ENCODE peak calls at places on chromosomes 6 and 20, in five cellular contexts. H is left lung, R is neural progenitor cell, E is fibroblast of lung, U is osteoblast. L is an unnamed sample.

GRCh38 chr20:21117521-21117920 is 8.4 kb upstream of the KIZ start:
- DNase-seq in H (no peak), R (no peak), E (no peak), U (no peak), L (no peak)

GRCh38 chr6:170098428-170099170 is 192.3 kb downstream of the DLL1 start:
- DNase-seq in H (no peak), R (no peak), E (no peak), U (peak; percentile 45), L (no peak)

GRCh38 chr20:47191074-47191673 is 165.3 kb downstream of the ZMYND8 start:
- DNase-seq in H (no peak), R (no peak), E (no peak), U (no peak), L (no peak)

GRCh38 chr6:109458774-109459531 is 3.4 kb upstream of the MICAL1 start:
- DNase-seq in H (no peak), R (peak; percentile 53), E (no peak), U (peak; percentile 66), L (no peak)

GRCh38 chr20:6718660-6719059 is 48.8 kb upstream of the BMP2 start:
- DNase-seq in H (no peak), R (no peak), E (no peak), U (no peak), L (peak; percentile 45)

GRCh38 chr6:3752538-3753227 is 1.2 kb upstream of the PXDC1 start:
- DNase-seq in H (no peak), R (no peak), E (no peak), U (peak; percentile 69), L (no peak)

GRCh38 chr20:37542281-37542680 is 14.6 kb upstream of the BLCAP start:
- DNase-seq in H (no peak), R (no peak), E (no peak), U (no peak), L (peak; percentile 91)

GRCh38 chr20:20448891-20449290 is 81.0 kb downstream of the INSM1 start:
- DNase-seq in H (no peak), R (no peak), E (no peak), U (no peak), L (no peak)

GRCh38 chr6:1109134-1109533 is 202.8 kb upstream of the FOXQ1 start:
- DNase-seq in H (no peak), R (no peak), E (no peak), U (no peak), L (no peak)

GRCh38 chr6:24991748-24992467 is 56.1 kb upstream of the RIPOR2 start:
- DNase-seq in H (no peak), R (peak; percentile 80), E (peak; percentile 58), U (peak; percentile 80), L (peak; percentile 41)

GRCh38 chr6:45822269-45822812 is 193.3 kb downstream of the CLIC5 start:
- DNase-seq in H (no peak), R (no peak), E (no peak), U (no peak), L (no peak)

GRCh38 chr6:26452631-26453030 is 5.1 kb upstream of the BTN2A1 start:
- DNase-seq in H (no peak), R (no peak), E (no peak), U (no peak), L (no peak)

GRCh38 chr6:149354009-149354408 is 36.5 kb downstream of the TAB2 start:
- DNase-seq in H (no peak), R (no peak), E (no peak), U (no peak), L (no peak)

GRCh38 chr6:137013031-137013430 is 31.7 kb downstream of the IL20RA start:
- DNase-seq in H (no peak), R (no peak), E (no peak), U (peak; percentile 83), L (no peak)

GRCh38 chr6:137764464-137764863 is 102.6 kb upstream of the TNFAIP3 start:
- DNase-seq in H (no peak), R (no peak), E (peak; percentile 28), U (peak; percentile 62), L (no peak)

GRCh38 chr20:56249244-56249955 is 868 bp downstream of the MC3R start:
- DNase-seq in H (peak; percentile 67), R (peak; percentile 61), E (no peak), U (no peak), L (peak; percentile 49)

GRCh38 chr6:99013661-99014458 is 66.1 kb upstream of the FBXL4 start:
- DNase-seq in H (no peak), R (no peak), E (no peak), U (peak; percentile 74), L (no peak)

GRCh38 chr6:82906951-82907350 is 158.7 kb downstream of the UBE3D start:
- DNase-seq in H (no peak), R (no peak), E (peak; percentile 78), U (peak; percentile 80), L (no peak)

GRCh38 chr20:62357681-62358080 is 9.4 kb downstream of the LAMA5 start:
- DNase-seq in H (peak; percentile 41), R (no peak), E (no peak), U (no peak), L (no peak)
- H3K4me3 ChIP-seq in H (no peak overlapping the region), R (no peak overlapping the region), E (no peak overlapping the region), U (no peak overlapping the region), L (no peak overlapping the region)

GRCh38 chr6:135072753-135073152 is 18.1 kb upstream of the HBS1L start:
- DNase-seq in H (no peak), R (no peak), E (no peak), U (no peak), L (no peak)

GRCh38 chr6:135073757-135074393 is 19.3 kb upstream of the HBS1L start:
- DNase-seq in H (no peak), R (no peak), E (no peak), U (no peak), L (no peak)

GRCh38 chr6:135073217-135073616 is 18.6 kb upstream of the HBS1L start:
- DNase-seq in H (no peak), R (no peak), E (no peak), U (no peak), L (no peak)

DNA sequence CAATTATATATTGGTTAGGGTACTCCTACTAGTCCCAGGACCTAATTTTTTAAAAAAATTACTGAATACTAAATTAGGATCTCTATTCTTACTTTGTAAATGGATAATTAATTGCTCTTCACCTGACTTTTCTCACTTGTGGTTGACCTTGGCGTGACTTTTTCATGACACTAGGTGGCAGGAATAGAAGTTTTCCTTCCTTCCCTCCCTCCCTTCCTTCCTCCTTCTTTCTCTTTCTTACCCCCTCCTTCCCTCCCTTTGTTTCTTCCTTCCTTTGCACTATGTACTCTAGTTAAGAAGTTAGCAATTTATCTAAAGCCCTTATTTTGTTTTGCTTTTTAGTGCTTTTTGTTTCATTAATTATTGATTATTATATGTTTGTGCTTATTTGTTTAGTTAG is 20.4 kb upstream of the HBS1L start:
- DNase-seq in H (no peak), R (no peak), E (no peak), U (no peak), L (no peak)
- TF ChIP-seq CTCF in H (no peak), R (peak; percentile 6), E (no peak), U (no peak), L (no peak)

GRCh38 chr20:2889209-2889608 is 15.9 kb downstream of the PTPRA start:
- DNase-seq in H (no peak), R (no peak), E (no peak), U (no peak), L (no peak)

GRCh38 chr20:2889797-2890196 is 16.5 kb downstream of the PTPRA start:
- DNase-seq in H (no peak), R (no peak), E (no peak), U (no peak), L (no peak)

GRCh38 chr20:2891343-2891742 is 18.1 kb downstream of the PTPRA start:
- DNase-seq in H (no peak), R (no peak), E (no peak), U (no peak), L (no peak)

GRCh38 chr20:2890743-2891142 is 17.5 kb downstream of the PTPRA start:
- DNase-seq in H (no peak), R (no peak), E (no peak), U (peak; percentile 58), L (no peak)

DNA sequence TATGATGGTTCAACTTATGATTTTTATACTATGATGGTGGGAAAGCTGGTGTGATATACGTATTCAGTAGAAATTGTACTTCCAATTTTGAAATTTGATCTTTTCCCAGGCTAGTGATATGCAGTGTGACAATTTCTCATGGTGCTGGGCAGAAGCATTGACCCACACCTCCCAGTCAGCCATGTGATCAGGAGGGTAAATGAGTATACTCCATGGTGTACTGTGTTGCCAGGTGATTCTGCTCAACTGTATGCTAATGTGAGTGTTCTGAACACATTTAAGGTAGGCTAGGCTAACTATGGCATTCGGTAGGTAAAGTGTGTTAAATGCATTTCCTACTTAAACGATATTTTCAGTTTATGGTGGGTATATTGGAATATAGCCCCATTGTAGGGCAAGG is 19.1 kb downstream of the PTPRA start:
- DNase-seq in H (no peak), R (no peak), E (no peak), U (no peak), L (no peak)
- H3K9me3 ChIP-seq in H (peaks cover 8% of the 10 kb centered on the region), R (no peaks in the 10 kb centered on the region), E (no peaks in the 10 kb centered on the region), U (no peaks in the 10 kb centered on the region), L (no peaks in the 10 kb centered on the region)

DNA sequence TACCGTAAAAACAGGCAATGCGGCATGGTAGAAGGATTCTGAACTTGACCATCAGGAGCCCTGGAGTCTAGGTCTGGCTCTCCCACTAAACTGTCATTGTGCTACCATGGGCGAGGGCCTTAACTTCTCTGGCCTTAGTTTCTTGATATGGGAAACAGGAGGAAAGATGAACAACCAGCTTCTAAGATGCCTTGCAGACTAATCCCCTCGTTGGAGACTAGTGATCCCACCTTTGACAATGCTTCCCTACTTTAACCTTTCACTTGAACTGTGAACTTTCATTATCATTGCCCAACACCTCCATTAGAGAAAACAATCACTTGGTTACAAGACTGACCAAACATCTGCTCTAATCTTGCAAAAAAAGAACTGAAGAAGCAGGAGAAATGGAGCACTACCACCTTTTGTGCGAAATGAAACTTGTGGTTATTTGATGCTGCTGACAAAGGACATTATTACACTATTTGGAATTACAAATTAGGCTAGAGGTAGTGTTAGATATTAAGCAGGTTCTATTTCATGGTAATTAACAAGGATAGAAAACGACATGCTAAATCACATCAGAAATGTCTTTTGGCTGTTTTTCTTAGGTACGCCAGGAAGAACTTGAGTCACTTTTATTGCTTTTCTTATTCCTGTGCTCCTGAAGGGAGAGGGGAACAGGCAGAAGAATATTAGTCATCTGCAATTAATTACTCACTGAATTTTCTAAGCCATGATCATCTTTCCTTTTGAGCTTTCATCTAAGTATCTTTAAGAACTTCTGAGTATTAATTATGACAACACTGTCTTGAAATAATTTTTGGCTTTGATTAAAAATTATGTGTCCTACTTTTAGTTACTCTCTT is 39.1 kb upstream of the ARHGAP18 start:
- DNase-seq in H (no peak), R (no peak), E (peak; percentile 52), U (no peak), L (no peak)
- H3K4me3 ChIP-seq in H (no peak overlapping the region), R (no peak overlapping the region), E (no peak overlapping the region), U (no peak overlapping the region), L (no peak overlapping the region)

GRCh38 chr6:35687658-35688604 is 784 bp downstream of the FKBP5 start:
- DNase-seq in H (peak; percentile 94), R (peak; percentile 87), E (peak; percentile 49), U (peak; percentile 91), L (peak; percentile 62)
- TF ChIP-seq CTCF in H (no peak), R (no peak), E (no peak), U (no peak), L (no peak)

GRCh38 chr6:22363966-22364296 is 67.1 kb upstream of the PRL start:
- DNase-seq in H (no peak), R (no peak), E (no peak), U (no peak), L (no peak)
- H3K9me3 ChIP-seq in H (no peaks in the 10 kb centered on the region), R (no peaks in the 10 kb centered on the region), E (no peaks in the 10 kb centered on the region), U (no peaks in the 10 kb centered on the region), L (no peaks in the 10 kb centered on the region)

L was measured in Caco-2.